ENCODE peak calls at places on chromosomes 2 and 18, in four cellular contexts. Z is astrocyte of the spinal cord; B is HS-27A; W is stimulated activated CD4-positive, alpha-beta T cell treated with anti-CD3 and anti-CD28 coated beads, Interleukin-15, amount 100 ng/mL, for 24 hours. L is an unnamed sample.
A peak's percentile ranks its signal among the peaks of the same experiment; 100 is the strongest.

GRCh38 chr2:235055891-235056516 is 104.2 kb downstream of the SH3BP4 start:
- DNase-seq in Z (no peak), B (no peak), W (no peak), L (peak; percentile 61)

GRCh38 chr18:59801576-59801975 is 98.2 kb upstream of the PMAIP1 start:
- DNase-seq in Z (no peak), B (no peak), W (no peak), L (no peak)

GRCh38 chr2:121245913-121246312 is 39.1 kb downstream of the TFCP2L1 start:
- DNase-seq in Z (no peak), B (no peak), W (no peak), L (no peak)

GRCh38 chr2:221602938-221603337 is 30.8 kb upstream of the EPHA4 start:
- DNase-seq in Z (no peak), B (no peak), W (no peak), L (no peak)

GRCh38 chr2:237448171-237448570 is 34.2 kb upstream of the COL6A3 start:
- DNase-seq in Z (no peak), B (no peak), W (no peak), L (no peak)

GRCh38 chr18:55509631-55510372 is 78.2 kb downstream of the TCF4 start:
- DNase-seq in Z (peak; percentile 92), B (peak; percentile 68), W (no peak), L (no peak)

GRCh38 chr2:239459581-239459980 is 58.8 kb upstream of the HDAC4 start:
- DNase-seq in Z (no peak), B (no peak), W (no peak), L (no peak)

GRCh38 chr2:239939736-239940483 is 85.2 kb downstream of the NDUFA10 start:
- DNase-seq in Z (no peak), B (no peak), W (no peak), L (no peak)

GRCh38 chr2:45458909-45459563 is 152.0 kb downstream of the SRBD1 start:
- DNase-seq in Z (peak; percentile 54), B (peak; percentile 60), W (no peak), L (no peak)

GRCh38 chr2:68796306-68796905 is 61.8 kb downstream of the ARHGAP25 start:
- DNase-seq in Z (no peak), B (no peak), W (no peak), L (no peak)

GRCh38 chr18:34224423-34225217 is at the start of gene NOL4:
- DNase-seq in Z (peak; percentile 60), B (no peak), W (peak; percentile 3), L (peak; percentile 81)

GRCh38 chr2:222076978-222077690 is 221.7 kb downstream of the PAX3 start:
- DNase-seq in Z (peak; percentile 73), B (no peak), W (no peak), L (no peak)

GRCh38 chr18:57791911-57792310 is 11.2 kb downstream of the ATP8B1 start:
- DNase-seq in Z (no peak), B (no peak), W (no peak), L (no peak)

GRCh38 chr18:49479381-49480137 is 7.5 kb downstream of the C18orf32 start:
- DNase-seq in Z (no peak), B (no peak), W (no peak), L (no peak)

GRCh38 chr18:11872479-11873136 is 21.4 kb downstream of the CHMP1B start:
- DNase-seq in Z (peak; percentile 27), B (no peak), W (no peak), L (peak; percentile 23)

GRCh38 chr2:28893488-28893887 is 979 bp upstream of the WDR43 start:
- DNase-seq in Z (no peak), B (no peak), W (no peak), L (no peak)

L was measured in NCI-H1694 treated with DMSO at 0.1 percent for 48 hours.